ENCODE peak calls at places on chromosomes 5 and 9, in seven cellular contexts. P is prostate gland, E is suprapubic skin, Y is transverse colon, K is stomach, N is sigmoid colon, R is GM12891. O is an unnamed sample.

GRCh38 chr9:37906312-37907239 is 2.6 kb upstream of the SLC25A51 start:
- DNase-seq in K (no peak), E (peak), Y (no peak), P (no peak), N (peak), R (no peak), O (no peak)

GRCh38 chr9:116550728-116551436 is 136.2 kb upstream of the TRIM32 start:
- DNase-seq in E (no peak), R (no peak), N (no peak), K (no peak), P (no peak), Y (no peak), O (no peak)

GRCh38 chr5:157143127-157143959 is 678 bp upstream of the MED7 start:
- DNase-seq in Y (peak), N (peak), E (peak), K (peak), R (no peak), P (peak), O (peak)

GRCh38 chr5:169964247-169964646 is 16.0 kb downstream of the INSYN2B start:
- DNase-seq in N (no peak), Y (no peak), E (no peak), P (no peak), K (no peak), R (no peak), O (no peak)

GRCh38 chr5:141412853-141413539 is at the start of gene PCDHGA10:
- DNase-seq in N (no peak), P (peak), Y (peak), K (peak), R (peak), E (no peak), O (peak)

GRCh38 chr5:153237671-153238332 is 252.7 kb upstream of the GRIA1 start:
- DNase-seq in P (no peak), R (no peak), E (no peak), K (no peak), N (no peak), Y (no peak), O (no peak)

GRCh38 chr9:113912816-113913215 is 36.7 kb downstream of the ZNF618 start:
- DNase-seq in E (no peak), R (no peak), N (no peak), K (no peak), P (no peak), Y (no peak), O (no peak)

GRCh38 chr5:138985256-138985655 is 110.1 kb upstream of the LRRTM2 start:
- DNase-seq in R (no peak), K (peak), Y (no peak), P (no peak), E (no peak), N (no peak), O (no peak)

GRCh38 chr5:78763659-78764189 is 115.2 kb upstream of the LHFPL2 start:
- DNase-seq in E (no peak), P (no peak), Y (no peak), N (no peak), K (no peak), R (no peak), O (no peak)

GRCh38 chr9:72952914-72953313 is at the start of gene ALDH1A1:
- DNase-seq in Y (peak), P (peak), K (peak), E (no peak), N (no peak), R (no peak), O (no peak)

GRCh38 chr5:40386293-40386692 is 293.4 kb upstream of the PTGER4 start:
- DNase-seq in R (no peak), P (no peak), Y (no peak), N (no peak), K (no peak), E (no peak), O (no peak)

GRCh38 chr9:21624675-21625477 is 142.8 kb upstream of the IFNE start:
- DNase-seq in N (no peak), R (no peak), P (no peak), E (no peak), Y (no peak), K (no peak), O (no peak)

GRCh38 chr5:98497391-98497790 is 276.1 kb upstream of the RGMB start:
- DNase-seq in E (no peak), P (no peak), R (no peak), Y (no peak), N (no peak), K (no peak), O (no peak)

GRCh38 chr5:149745-150450 is 41.4 kb upstream of the LRRC14B start:
- DNase-seq in P (peak), E (no peak), N (no peak), K (no peak), Y (no peak), R (no peak), O (no peak)

GRCh38 chr5:14017904-14018303 is 73.4 kb upstream of the DNAH5 start:
- DNase-seq in N (no peak), R (no peak), Y (no peak), P (no peak), K (no peak), E (no peak), O (no peak)

GRCh38 chr5:12655675-12656074 is 751.4 kb upstream of the CTNND2 start:
- DNase-seq in K (no peak), P (no peak), R (no peak), N (no peak), Y (no peak), E (no peak), O (no peak)

GRCh38 chr9:122056484-122056883 is 36.6 kb downstream of the TTLL11 start:
- DNase-seq in N (no peak), P (no peak), R (no peak), E (no peak), Y (no peak), K (no peak), O (no peak)

GRCh38 chr9:116267021-116267420 is 113.4 kb downstream of the PAPPA start:
- DNase-seq in P (no peak), E (no peak), K (no peak), R (no peak), N (no peak), Y (no peak), O (no peak)

GRCh38 chr5:170720984-170721383 is 62.5 kb upstream of the GABRP start:
- DNase-seq in Y (no peak), N (no peak), K (no peak), P (no peak), R (no peak), E (no peak), O (no peak)

GRCh38 chr5:128532127-128532526 is 5.9 kb downstream of the FBN2 start:
- DNase-seq in R (no peak), N (no peak), P (no peak), K (no peak), Y (no peak), E (no peak), O (no peak)

GRCh38 chr5:142722896-142723295 is 37.0 kb upstream of the FGF1 start:
- DNase-seq in N (no peak), K (no peak), Y (no peak), P (no peak), E (no peak), R (no peak), O (no peak)

GRCh38 chr5:25427233-25427632 is 782.5 kb upstream of the CDH10 start:
- DNase-seq in Y (no peak), N (no peak), R (no peak), P (no peak), K (no peak), E (no peak), O (no peak)

GRCh38 chr9:27925815-27926214 is 352.5 kb upstream of the C9orf72 start:
- DNase-seq in K (no peak), P (no peak), R (no peak), N (no peak), E (no peak), Y (no peak), O (no peak)

GRCh38 chr5:125668904-125669303 is 754.3 kb upstream of the GRAMD2B start:
- DNase-seq in E (no peak), P (no peak), N (no peak), Y (peak), R (no peak), K (no peak), O (no peak)

GRCh38 chr5:59790399-59791130 is 103.0 kb downstream of the PDE4D start:
- DNase-seq in K (no peak), Y (no peak), R (no peak), N (peak), E (no peak), P (peak), O (no peak)

GRCh38 chr9:125932012-125932411 is 184.8 kb downstream of the PBX3 start:
- DNase-seq in N (peak), E (no peak), Y (peak), P (peak), R (no peak), K (no peak), O (no peak)

GRCh38 chr5:77639624-77640023 is 1.1 kb upstream of the OTP start:
- DNase-seq in K (no peak), R (no peak), Y (no peak), N (no peak), P (no peak), E (no peak), O (no peak)

GRCh38 chr9:94780516-94780950 is 54.0 kb downstream of the AOPEP start:
- DNase-seq in E (no peak), R (no peak), P (no peak), Y (no peak), K (no peak), N (no peak), O (no peak)

GRCh38 chr9:114309096-114309495 is 13.8 kb upstream of the ORM1 start:
- DNase-seq in E (peak), Y (no peak), K (peak), N (peak), P (no peak), R (no peak), O (no peak)

GRCh38 chr5:142508027-142508426 is 177.9 kb downstream of the FGF1 start:
- DNase-seq in P (peak), R (no peak), Y (no peak), E (no peak), K (peak), N (no peak), O (no peak)

GRCh38 chr9:76023715-76024195 is 133.3 kb downstream of the PCSK5 start:
- DNase-seq in K (no peak), N (no peak), R (no peak), P (no peak), Y (no peak), E (no peak), O (no peak)

GRCh38 chr5:69509212-69509611 is 16.6 kb downstream of the OCLN start:
- DNase-seq in Y (no peak), E (no peak), P (no peak), R (no peak), K (no peak), N (no peak), O (no peak)

GRCh38 chr9:35033101-35033500 is 39.3 kb downstream of the VCP start:
- DNase-seq in K (no peak), Y (no peak), P (no peak), N (no peak), E (no peak), R (no peak), O (no peak)

GRCh38 chr9:35035851-35036701 is 36.3 kb downstream of the VCP start:
- DNase-seq in N (peak), Y (peak), K (peak), R (peak), P (no peak), E (peak), O (peak)
- TF ChIP-seq POLR2AphosphoS5 in N (no peak), Y (no peak), K (no peak), R (no peak), P (no peak), E (no peak), O (no peak)

GRCh38 chr5:115350892-115351291 is 54.4 kb upstream of the CCDC112 start:
- DNase-seq in R (no peak), P (no peak), Y (no peak), N (no peak), K (no peak), E (no peak), O (no peak)

GRCh38 chr5:115352571-115352970 is 56.1 kb upstream of the CCDC112 start:
- DNase-seq in E (no peak), R (no peak), Y (no peak), N (no peak), K (no peak), P (no peak), O (no peak)

GRCh38 chr5:115354246-115354645 is 57.8 kb upstream of the CCDC112 start:
- DNase-seq in K (no peak), E (no peak), R (no peak), Y (no peak), N (no peak), P (no peak), O (no peak)

GRCh38 chr5:115349001-115349817 is 52.8 kb upstream of the CCDC112 start:
- DNase-seq in K (peak), R (no peak), P (no peak), Y (peak), N (no peak), E (no peak), O (no peak)

DNA sequence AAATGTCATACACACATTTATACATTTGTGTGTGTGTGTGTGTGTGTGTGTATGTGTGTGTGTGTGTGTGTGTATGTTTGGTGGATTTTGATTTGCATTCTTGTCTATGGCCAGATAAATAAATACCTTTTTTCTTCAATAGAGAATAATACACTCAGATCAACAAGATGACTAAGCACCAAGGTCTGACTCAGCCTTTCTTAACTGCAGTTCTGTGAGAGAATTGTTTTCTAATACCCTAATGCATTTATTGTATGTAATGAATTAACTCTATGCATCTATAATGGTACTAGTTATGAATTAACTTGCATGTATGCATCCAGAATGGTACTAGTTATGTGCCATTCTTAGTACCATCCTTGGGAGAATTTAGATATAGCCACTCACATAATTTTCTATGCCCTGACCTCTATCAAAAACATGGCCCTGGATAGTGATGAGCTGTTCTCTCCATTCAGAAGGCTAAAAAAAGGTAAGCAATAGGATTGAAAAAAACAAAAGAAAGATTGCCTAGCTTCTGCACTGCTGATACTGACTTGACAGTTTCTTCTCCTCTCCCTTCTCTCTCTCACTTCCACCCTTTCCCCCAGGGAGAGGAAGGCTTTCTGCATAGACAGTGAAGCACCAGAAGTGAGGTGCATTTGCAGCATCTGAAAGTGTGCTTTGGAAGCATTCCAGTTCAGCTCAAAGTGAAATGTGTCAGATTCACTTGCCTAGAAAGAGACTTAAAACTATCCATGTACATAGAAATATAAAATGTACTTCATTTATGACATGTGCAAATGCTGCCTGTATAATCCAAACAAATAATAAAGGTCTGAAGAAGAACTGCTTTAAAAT is 55.1 kb upstream of the CCDC112 start:
- DNase-seq in K (no peak), Y (no peak), R (no peak), E (no peak), P (no peak), N (no peak), O (no peak)
- TF ChIP-seq POLR2AphosphoS5 in K (no peak), Y (no peak), R (no peak), E (no peak), P (no peak), N (no peak), O (no peak)

DNA sequence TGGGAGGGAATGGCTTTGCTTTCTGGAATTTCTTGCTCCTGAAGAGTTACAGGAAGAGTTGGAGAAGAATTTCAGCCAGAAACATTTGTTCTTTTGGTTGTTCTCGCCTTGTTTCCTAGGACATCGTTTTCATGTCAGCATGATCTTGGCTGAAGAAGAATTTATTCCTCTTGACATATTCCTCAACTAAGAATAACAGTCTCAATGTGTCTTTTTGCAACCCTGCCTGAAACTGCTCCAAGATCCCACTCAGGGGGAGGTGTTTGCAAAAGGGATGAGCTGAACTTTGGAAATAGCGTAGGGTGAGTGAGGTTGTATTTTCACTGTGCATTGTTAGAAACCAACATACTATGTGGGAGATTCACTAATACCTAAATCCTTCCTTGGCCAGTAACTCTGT is 26.1 kb downstream of the MAMDC2 start:
- DNase-seq in P (no peak), R (no peak), K (no peak), Y (no peak), E (no peak), N (no peak), O (no peak)
- TF ChIP-seq POLR2AphosphoS5 in P (no peak), R (no peak), K (no peak), Y (peak), E (no peak), N (peak), O (no peak)

GRCh38 chr5:93621340-93621872 is 38.4 kb downstream of the NR2F1 start:
- DNase-seq in R (no peak), P (peak), K (peak), N (peak), E (peak), Y (peak), O (no peak)
- TF ChIP-seq POLR2AphosphoS5 in R (no peak), P (peak), K (no peak), N (peak), E (no peak), Y (no peak), O (no peak)

DNA sequence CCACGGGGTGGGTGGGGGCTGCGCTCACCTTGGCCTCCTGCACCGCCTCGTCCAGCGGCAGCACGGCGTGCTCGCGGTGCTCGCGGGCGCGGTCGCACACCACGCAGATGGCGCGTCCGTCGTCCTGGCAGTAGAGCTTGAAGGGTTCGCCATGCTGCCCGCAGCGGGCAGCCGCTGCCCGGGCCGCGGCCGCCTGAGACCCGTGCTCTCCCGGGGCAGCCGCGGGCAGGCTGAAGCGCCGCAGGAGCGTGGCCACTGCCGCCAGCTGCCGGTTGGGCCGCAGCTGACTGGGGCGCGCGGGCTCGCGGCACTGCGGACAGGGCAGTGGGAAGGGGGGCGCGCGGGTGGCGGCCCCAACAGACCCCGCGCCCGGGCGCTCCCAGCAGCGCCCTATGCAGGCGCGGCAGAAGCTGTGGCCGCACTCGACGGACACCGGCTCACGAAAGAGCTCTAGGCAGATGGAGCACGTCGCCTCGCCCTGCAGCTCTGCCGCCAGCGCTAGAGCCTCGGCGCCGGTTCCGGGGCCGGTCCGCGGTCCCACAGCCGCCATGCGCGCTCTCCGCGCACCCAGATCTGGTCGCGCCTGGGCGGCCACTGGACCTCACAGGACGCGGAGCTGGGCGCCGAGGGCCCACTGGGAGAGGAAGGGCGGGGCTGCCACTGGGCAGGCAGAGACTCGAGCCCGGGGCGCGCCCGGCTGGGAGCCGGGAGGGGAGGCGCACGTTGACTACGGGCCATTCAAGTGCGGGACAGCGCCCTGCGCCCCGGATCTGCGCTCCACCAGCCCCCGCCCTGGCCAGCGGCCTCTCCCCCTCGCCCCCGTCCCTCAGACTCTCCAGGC is at the start of gene TRIM7:
- DNase-seq in E (no peak), P (no peak), Y (peak), R (no peak), N (peak), K (peak), O (peak)
- TF ChIP-seq POLR2AphosphoS5 in E (no peak), P (no peak), Y (no peak), R (no peak), N (no peak), K (no peak), O (no peak)

GRCh38 chr5:53019320-53019719 is 30.2 kb downstream of the ITGA2 start:
- DNase-seq in N (no peak), R (no peak), P (no peak), Y (no peak), K (no peak), E (no peak), O (no peak)
- TF ChIP-seq POLR2AphosphoS5 in N (no peak), R (no peak), P (no peak), Y (no peak), K (no peak), E (no peak), O (no peak)

DNA sequence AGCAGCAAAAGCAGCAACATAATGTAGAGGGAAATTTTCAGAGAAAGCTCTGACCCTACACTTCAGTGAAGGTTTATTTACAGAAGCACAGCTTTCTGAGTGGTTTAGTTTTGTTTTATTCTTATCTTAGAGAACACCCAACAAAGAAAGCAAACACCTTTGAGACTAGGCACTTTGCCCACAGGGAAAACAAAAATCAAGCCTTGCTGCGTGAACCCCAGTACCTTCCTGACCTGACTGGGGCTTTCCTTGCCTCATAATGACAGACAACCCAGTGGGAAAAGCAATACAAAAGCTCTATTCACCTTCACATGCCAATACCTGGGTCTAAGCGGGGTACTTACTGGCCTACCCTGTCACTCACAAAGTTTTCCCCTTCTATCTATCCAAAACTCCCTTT is 189.8 kb downstream of the HINT1 start:
- DNase-seq in E (no peak), P (no peak), N (no peak), K (peak), Y (no peak), R (no peak), O (no peak)
- TF ChIP-seq POLR2AphosphoS5 in E (no peak), P (no peak), N (no peak), K (no peak), Y (no peak), R (no peak), O (no peak)

GRCh38 chr9:80147866-80148265 is 576.1 kb downstream of the TLE4 start:
- DNase-seq in R (no peak), Y (no peak), K (no peak), N (no peak), E (no peak), P (no peak), O (no peak)
- TF ChIP-seq POLR2AphosphoS5 in R (no peak), Y (no peak), K (no peak), N (no peak), E (no peak), P (no peak), O (no peak)

O was measured in GM12892.